ENCODE peak calls at places on chromosomes 16 and 17, in ten cellular contexts. V, Q, O, A, G, F, Z, I, N and W are unnamed samples.

GRCh38 chr17:29723283-29724047 is 100.8 kb upstream of the CORO6 start:
- DNase-seq in V (no peak), Q (no peak), O (no peak), A (no peak), G (no peak), F (no peak), Z (no peak), I (no peak), N (no peak), W (no peak)

GRCh38 chr16:56277040-56277439 is 85.8 kb downstream of the GNAO1 start:
- DNase-seq in V (peak), Q (peak), O (no peak), A (no peak), G (no peak), F (peak), Z (peak), I (no peak), N (no peak), W (peak)

GRCh38 chr16:89711601-89712475 is 8.9 kb downstream of the VPS9D1 start:
- DNase-seq in V (peak), Q (peak), O (peak), A (no peak), G (peak), F (peak), Z (peak), I (no peak), N (peak), W (peak)

GRCh38 chr17:68955181-68955841 is at the start of gene ABCA8:
- DNase-seq in V (no peak), Q (no peak), O (peak), A (peak), G (peak), F (no peak), Z (no peak), I (no peak), N (no peak), W (peak)

GRCh38 chr16:26005336-26005735 is 313.6 kb downstream of the HS3ST4 start:
- DNase-seq in V (no peak), Q (peak), O (no peak), A (no peak), G (no peak), F (peak), Z (no peak), I (peak), N (no peak), W (peak)

GRCh38 chr16:87324411-87325275 is 7.5 kb upstream of the C16orf95 start:
- DNase-seq in V (peak), Q (peak), O (peak), A (no peak), G (peak), F (peak), Z (peak), I (no peak), N (peak), W (peak)

GRCh38 chr17:7097940-7098339 is 16.7 kb downstream of the ASGR2 start:
- DNase-seq in V (no peak), Q (no peak), O (no peak), A (no peak), G (no peak), F (no peak), Z (no peak), I (no peak), N (no peak), W (no peak)

GRCh38 chr17:28118362-28118761 is 75.9 kb downstream of the NLK start:
- DNase-seq in V (no peak), Q (no peak), O (no peak), A (no peak), G (no peak), F (no peak), Z (no peak), I (no peak), N (no peak), W (no peak)

GRCh38 chr16:69566437-69567030 is 768 bp downstream of the NFAT5 start:
- DNase-seq in V (peak), Q (no peak), O (peak), A (peak), G (peak), F (peak), Z (peak), I (no peak), N (no peak), W (peak)

GRCh38 chr17:28372203-28372944 is 880 bp downstream of the SARM1 start:
- DNase-seq in V (peak), Q (peak), O (peak), A (peak), G (peak), F (peak), Z (peak), I (no peak), N (no peak), W (peak)

GRCh38 chr17:76527430-76528111 is 9.9 kb downstream of the CYGB start:
- DNase-seq in V (no peak), Q (peak), O (peak), A (peak), G (peak), F (no peak), Z (no peak), I (no peak), N (no peak), W (no peak)

GRCh38 chr17:3865166-3865565 is 19.1 kb upstream of the NCBP3 start:
- DNase-seq in V (no peak), Q (no peak), O (no peak), A (peak), G (peak), F (no peak), Z (no peak), I (no peak), N (no peak), W (no peak)

GRCh38 chr17:15957206-15957605 is 12.3 kb downstream of the ADORA2B start:
- DNase-seq in V (no peak), Q (no peak), O (no peak), A (no peak), G (no peak), F (no peak), Z (no peak), I (no peak), N (peak), W (no peak)

GRCh38 chr17:45749831-45750335 is 34.2 kb upstream of the CRHR1 start:
- DNase-seq in V (no peak), Q (no peak), O (no peak), A (no peak), G (no peak), F (no peak), Z (no peak), I (peak), N (no peak), W (peak)

GRCh38 chr17:80307994-80308671 is 47.5 kb downstream of the RNF213 start:
- DNase-seq in V (no peak), Q (peak), O (no peak), A (no peak), G (no peak), F (no peak), Z (no peak), I (no peak), N (no peak), W (peak)

GRCh38 chr16:52235186-52235585 is 311.8 kb downstream of the TOX3 start:
- DNase-seq in V (no peak), Q (no peak), O (no peak), A (no peak), G (no peak), F (no peak), Z (no peak), I (no peak), N (no peak), W (no peak)

GRCh38 chr17:38743556-38744171 is 4.5 kb downstream of the PCGF2 start:
- DNase-seq in V (no peak), Q (no peak), O (no peak), A (no peak), G (no peak), F (no peak), Z (no peak), I (peak), N (no peak), W (no peak)

GRCh38 chr16:61780161-61780560 is 256.1 kb downstream of the CDH8 start:
- DNase-seq in V (no peak), Q (peak), O (no peak), A (no peak), G (no peak), F (no peak), Z (no peak), I (no peak), N (no peak), W (peak)

GRCh38 chr17:45132569-45133463 is 501 bp upstream of the PLCD3 start:
- DNase-seq in V (peak), Q (peak), O (peak), A (peak), G (peak), F (peak), Z (peak), I (peak), N (peak), W (peak)

GRCh38 chr17:37796081-37796480 is 51.2 kb upstream of the HNF1B start:
- DNase-seq in V (no peak), Q (no peak), O (no peak), A (no peak), G (no peak), F (no peak), Z (no peak), I (no peak), N (no peak), W (no peak)

GRCh38 chr17:74478369-74479100 is 12.1 kb downstream of the CD300A start:
- DNase-seq in V (no peak), Q (no peak), O (no peak), A (no peak), G (no peak), F (no peak), Z (no peak), I (no peak), N (peak), W (no peak)

GRCh38 chr17:31310877-31311276 is 3.0 kb downstream of the EVI2B start:
- DNase-seq in V (no peak), Q (no peak), O (no peak), A (no peak), G (no peak), F (no peak), Z (no peak), I (no peak), N (no peak), W (no peak)